ENCODE peak calls at places on chromosomes 11 and 22, in ten cellular contexts. M, D, E, A, F, B, P, U, K and G are unnamed samples.
A peak's percentile ranks its signal among the peaks of the same experiment; 100 is the strongest.

GRCh38 chr22:35301370-35301874 is 1.7 kb downstream of the TOM1 start:
- DNase-seq in M (no peak), D (peak; percentile 52), E (no peak), A (no peak), F (no peak), B (no peak), P (peak; percentile 11), U (no peak), K (no peak), G (no peak)

GRCh38 chr11:10778217-10778970 is 27.3 kb downstream of the CTR9 start:
- DNase-seq in M (no peak), D (no peak), E (no peak), A (no peak), F (no peak), B (no peak), P (no peak), U (no peak), K (no peak), G (no peak)

GRCh38 chr11:65116370-65117205 is 913 bp downstream of the ZNHIT2 start:
- DNase-seq in M (peak; percentile 65), D (peak; percentile 85), E (no peak), A (no peak), F (no peak), B (peak; percentile 82), P (peak; percentile 62), U (peak; percentile 36), K (peak; percentile 75), G (peak; percentile 91)

GRCh38 chr22:22684605-22685561 is 40.5 kb downstream of the GGTLC2 start:
- DNase-seq in M (peak; percentile 87), D (no peak), E (peak; percentile 68), A (no peak), F (no peak), B (no peak), P (peak; percentile 17), U (no peak), K (peak; percentile 13), G (no peak)

GRCh38 chr22:37470087-37470445 is 16.1 kb downstream of the MFNG start:
- DNase-seq in M (no peak), D (no peak), E (no peak), A (no peak), F (no peak), B (no peak), P (no peak), U (no peak), K (no peak), G (no peak)

GRCh38 chr11:14118047-14118446 is 155.5 kb downstream of the SPON1 start:
- DNase-seq in M (no peak), D (no peak), E (no peak), A (no peak), F (no peak), B (no peak), P (no peak), U (no peak), K (no peak), G (no peak)

GRCh38 chr22:42366815-42367581 is 65.2 kb downstream of the NFAM1 start:
- DNase-seq in M (no peak), D (no peak), E (no peak), A (no peak), F (no peak), B (no peak), P (no peak), U (no peak), K (no peak), G (no peak)

GRCh38 chr11:73218106-73218829 is at the start of gene P2RY2:
- DNase-seq in M (peak; percentile 71), D (peak; percentile 79), E (peak; percentile 80), A (no peak), F (peak; percentile 54), B (peak; percentile 35), P (peak; percentile 58), U (peak; percentile 14), K (no peak), G (peak; percentile 94)

GRCh38 chr11:60705895-60706294 is 6.5 kb downstream of the MS4A8 start:
- DNase-seq in M (no peak), D (no peak), E (no peak), A (no peak), F (no peak), B (no peak), P (no peak), U (no peak), K (no peak), G (no peak)

GRCh38 chr22:44372611-44373010 is 59.9 kb upstream of the SHISAL1 start:
- DNase-seq in M (no peak), D (no peak), E (peak; percentile 1), A (no peak), F (no peak), B (no peak), P (no peak), U (no peak), K (no peak), G (no peak)

GRCh38 chr11:126357055-126357962 is 1.8 kb downstream of the ST3GAL4 start:
- DNase-seq in M (no peak), D (no peak), E (no peak), A (no peak), F (no peak), B (no peak), P (no peak), U (no peak), K (no peak), G (no peak)

GRCh38 chr22:35322126-35322525 is 22.4 kb downstream of the TOM1 start:
- DNase-seq in M (no peak), D (no peak), E (no peak), A (no peak), F (no peak), B (no peak), P (no peak), U (no peak), K (no peak), G (peak; percentile 29)

GRCh38 chr11:2301631-2302272 is at the start of the genes C11orf21 and TSPAN32:
- DNase-seq in M (no peak), D (no peak), E (no peak), A (peak; percentile 71), F (no peak), B (peak; percentile 53), P (peak; percentile 64), U (no peak), K (peak; percentile 77), G (peak; percentile 60)

GRCh38 chr11:118679483-118679882 is at the start of gene TREH:
- DNase-seq in M (no peak), D (peak; percentile 22), E (no peak), A (no peak), F (no peak), B (no peak), P (no peak), U (no peak), K (no peak), G (no peak)

GRCh38 chr11:111019931-111020381 is 225.6 kb upstream of the POU2AF2 start:
- DNase-seq in M (no peak), D (no peak), E (no peak), A (no peak), F (no peak), B (no peak), P (no peak), U (no peak), K (no peak), G (no peak)

GRCh38 chr11:110349109-110349996 is 52.9 kb upstream of the RDX start:
- DNase-seq in M (peak; percentile 44), D (peak; percentile 78), E (no peak), A (peak; percentile 29), F (no peak), B (peak; percentile 82), P (peak; percentile 79), U (no peak), K (no peak), G (no peak)

GRCh38 chr11:8597182-8597581 is 3.2 kb upstream of the STK33 start:
- DNase-seq in M (no peak), D (no peak), E (no peak), A (no peak), F (no peak), B (no peak), P (no peak), U (no peak), K (no peak), G (no peak)

GRCh38 chr22:43346521-43346929 is 3.4 kb upstream of the SCUBE1 start:
- DNase-seq in M (peak; percentile 58), D (peak; percentile 83), E (peak; percentile 87), A (peak; percentile 75), F (peak; percentile 65), B (peak; percentile 52), P (peak; percentile 70), U (peak; percentile 41), K (peak; percentile 57), G (peak; percentile 58)

GRCh38 chr22:41193829-41194228 is 11.3 kb upstream of the L3MBTL2 start:
- DNase-seq in M (no peak), D (no peak), E (no peak), A (no peak), F (no peak), B (no peak), P (no peak), U (no peak), K (no peak), G (no peak)

GRCh38 chr22:47374273-47374771 is 611.9 kb downstream of the TBC1D22A start:
- DNase-seq in M (no peak), D (no peak), E (no peak), A (no peak), F (no peak), B (no peak), P (no peak), U (no peak), K (no peak), G (peak; percentile 12)

GRCh38 chr11:86116996-86117705 is 48.3 kb upstream of the PICALM start:
- DNase-seq in M (no peak), D (no peak), E (no peak), A (no peak), F (no peak), B (no peak), P (no peak), U (no peak), K (no peak), G (no peak)

GRCh38 chr11:92251980-92252379 is 27.4 kb downstream of the FAT3 start:
- DNase-seq in M (no peak), D (no peak), E (no peak), A (no peak), F (no peak), B (no peak), P (no peak), U (no peak), K (no peak), G (no peak)

GRCh38 chr11:85180528-85180927 is 446.6 kb downstream of the DLG2 start:
- DNase-seq in M (peak; percentile 20), D (no peak), E (no peak), A (no peak), F (no peak), B (no peak), P (no peak), U (no peak), K (no peak), G (no peak)

GRCh38 chr11:2482745-2483144 is 37.9 kb downstream of the KCNQ1 start:
- DNase-seq in M (no peak), D (peak; percentile 32), E (no peak), A (no peak), F (no peak), B (no peak), P (no peak), U (no peak), K (no peak), G (no peak)

GRCh38 chr11:48103621-48104561 is 112.7 kb upstream of the OR4B1 start:
- DNase-seq in M (no peak), D (no peak), E (no peak), A (no peak), F (no peak), B (no peak), P (no peak), U (no peak), K (no peak), G (no peak)

GRCh38 chr11:17483505-17483904 is 6.9 kb upstream of the ABCC8 start:
- DNase-seq in M (no peak), D (no peak), E (no peak), A (no peak), F (no peak), B (no peak), P (no peak), U (no peak), K (no peak), G (no peak)

GRCh38 chr11:3000032-3000961 is 8.2 kb upstream of the NAP1L4 start:
- DNase-seq in M (no peak), D (no peak), E (no peak), A (no peak), F (no peak), B (no peak), P (no peak), U (no peak), K (no peak), G (peak; percentile 77)

GRCh38 chr11:18221274-18221876 is 15.2 kb downstream of the SAA4 start:
- DNase-seq in M (no peak), D (no peak), E (no peak), A (no peak), F (no peak), B (no peak), P (no peak), U (no peak), K (no peak), G (no peak)